ENCODE peak calls at places on chromosomes 6 and 20, in four cellular contexts. One of them, this sample, is unnamed.

GRCh38 chr6:16446241-16446640 is 207.9 kb downstream of the GMPR start:
- DNase-seq in neuronal stem cell: no peak
- DNase-seq in SJSA1: no peak
- DNase-seq in lower lobe of right lung: no peak
- DNase-seq in this sample: no peak

GRCh38 chr20:38952153-38952552 is 10.0 kb upstream of the DHX35 start:
- DNase-seq in neuronal stem cell: no peak
- DNase-seq in SJSA1: no peak
- DNase-seq in lower lobe of right lung: no peak
- DNase-seq in this sample: no peak

GRCh38 chr20:21517566-21518277 is 3.9 kb upstream of the NKX2-2 start:
- DNase-seq in neuronal stem cell: no peak
- DNase-seq in SJSA1: no peak
- DNase-seq in lower lobe of right lung: peak
- DNase-seq in this sample: no peak

GRCh38 chr6:166469426-166469961 is 86.8 kb upstream of the MPC1 start:
- DNase-seq in neuronal stem cell: no peak
- DNase-seq in SJSA1: no peak
- DNase-seq in lower lobe of right lung: no peak
- DNase-seq in this sample: no peak

GRCh38 chr6:6674872-6675271 is 86.4 kb downstream of the LY86 start:
- DNase-seq in neuronal stem cell: no peak
- DNase-seq in SJSA1: no peak
- DNase-seq in lower lobe of right lung: no peak
- DNase-seq in this sample: no peak

GRCh38 chr6:107491791-107492674 is 2.1 kb downstream of the SOBP start:
- DNase-seq in neuronal stem cell: no peak
- DNase-seq in SJSA1: no peak
- DNase-seq in lower lobe of right lung: no peak
- DNase-seq in this sample: no peak

GRCh38 chr6:116410945-116411623 is 40.3 kb downstream of the DSE start:
- DNase-seq in neuronal stem cell: no peak
- DNase-seq in SJSA1: no peak
- DNase-seq in lower lobe of right lung: no peak
- DNase-seq in this sample: no peak

GRCh38 chr6:145749632-145750031 is 14.3 kb upstream of the EPM2A start:
- DNase-seq in neuronal stem cell: no peak
- DNase-seq in SJSA1: peak
- DNase-seq in lower lobe of right lung: no peak
- DNase-seq in this sample: peak

GRCh38 chr20:63525968-63526367 is 5.4 kb downstream of the PPDPF start:
- DNase-seq in neuronal stem cell: no peak
- DNase-seq in SJSA1: no peak
- DNase-seq in lower lobe of right lung: no peak
- DNase-seq in this sample: no peak

GRCh38 chr6:136643850-136644596 is 93.8 kb upstream of the MAP7 start:
- DNase-seq in neuronal stem cell: peak
- DNase-seq in SJSA1: peak
- DNase-seq in lower lobe of right lung: peak
- DNase-seq in this sample: peak
- H3K27ac ChIP-seq in neuronal stem cell: no peak
- H3K27ac ChIP-seq in SJSA1: no peak
- H3K27ac ChIP-seq in lower lobe of right lung: no peak
- H3K27ac ChIP-seq in this sample: no peak

DNA sequence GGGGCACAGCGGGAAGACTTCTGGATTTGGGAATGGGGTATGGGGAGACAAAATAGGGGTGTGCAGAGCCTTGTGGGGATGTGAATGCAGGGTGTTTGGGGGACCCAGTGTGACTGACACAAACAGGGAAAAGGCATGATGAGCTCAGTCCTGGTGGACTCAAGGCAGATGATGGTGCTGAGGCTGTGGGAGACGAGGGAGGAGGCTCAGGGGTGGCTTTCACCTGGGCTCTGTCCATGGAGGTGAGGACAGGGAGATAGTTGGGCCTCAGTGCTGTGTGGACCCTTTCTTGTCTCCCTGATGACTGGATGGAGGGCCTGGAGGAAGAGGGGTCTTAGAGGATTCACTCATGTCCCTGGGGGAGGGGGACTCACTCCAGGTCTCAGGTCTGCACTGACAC is 26.2 kb upstream of the MICB start:
- DNase-seq in neuronal stem cell: no peak
- DNase-seq in SJSA1: no peak
- DNase-seq in lower lobe of right lung: no peak
- DNase-seq in this sample: no peak
- H3K27ac ChIP-seq in neuronal stem cell: no peak
- H3K27ac ChIP-seq in SJSA1: no peak
- H3K27ac ChIP-seq in lower lobe of right lung: no peak
- H3K27ac ChIP-seq in this sample: no peak

GRCh38 chr20:53728359-53728758 is 134.7 kb upstream of the ZNF217 start:
- DNase-seq in neuronal stem cell: no peak
- DNase-seq in SJSA1: no peak
- DNase-seq in lower lobe of right lung: no peak
- DNase-seq in this sample: no peak
- H3K27ac ChIP-seq in neuronal stem cell: no peak
- H3K27ac ChIP-seq in SJSA1: no peak
- H3K27ac ChIP-seq in lower lobe of right lung: no peak
- H3K27ac ChIP-seq in this sample: no peak

GRCh38 chr6:142912125-142912524 is 32.9 kb downstream of the HIVEP2 start:
- DNase-seq in neuronal stem cell: no peak
- DNase-seq in SJSA1: no peak
- DNase-seq in lower lobe of right lung: no peak
- DNase-seq in this sample: no peak
- H3K27ac ChIP-seq in neuronal stem cell: no peak
- H3K27ac ChIP-seq in SJSA1: no peak
- H3K27ac ChIP-seq in lower lobe of right lung: no peak
- H3K27ac ChIP-seq in this sample: no peak

GRCh38 chr6:120681204-120681603 is 653.1 kb downstream of the TBC1D32 start:
- DNase-seq in neuronal stem cell: no peak
- DNase-seq in SJSA1: no peak
- DNase-seq in lower lobe of right lung: no peak
- DNase-seq in this sample: no peak
- H3K27ac ChIP-seq in neuronal stem cell: no peak
- H3K27ac ChIP-seq in SJSA1: no peak
- H3K27ac ChIP-seq in lower lobe of right lung: no peak
- H3K27ac ChIP-seq in this sample: no peak

This sample was measured in epithelial cell of prostate.